ENCODE peak calls at places on chromosomes 2 and 18, in eight cellular contexts. F, S, H, O, E, W, Y and G are unnamed samples.

GRCh38 chr18:58567453-58568196 is 61.3 kb downstream of the ALPK2 start:
- DNase-seq in F (no peak), S (no peak), H (no peak), O (peak), E (peak), W (no peak), Y (peak), G (no peak)

GRCh38 chr2:25698752-25699151 is 25.4 kb upstream of the DTNB start:
- DNase-seq in F (no peak), S (no peak), H (no peak), O (no peak), E (no peak), W (no peak), Y (peak), G (no peak)

GRCh38 chr2:233395687-233396086 is 41.4 kb downstream of the DGKD start:
- DNase-seq in F (no peak), S (no peak), H (no peak), O (no peak), E (no peak), W (no peak), Y (no peak), G (no peak)

GRCh38 chr2:170679607-170680079 is 35.5 kb upstream of the SP5 start:
- DNase-seq in F (no peak), S (no peak), H (no peak), O (no peak), E (no peak), W (no peak), Y (no peak), G (no peak)

GRCh38 chr2:48145845-48146452 is 239.7 kb upstream of the FBXO11 start:
- DNase-seq in F (no peak), S (no peak), H (no peak), O (no peak), E (peak), W (no peak), Y (peak), G (no peak)

GRCh38 chr2:203631068-203631757 is 75.2 kb upstream of the CD28 start:
- DNase-seq in F (no peak), S (no peak), H (no peak), O (no peak), E (no peak), W (no peak), Y (peak), G (no peak)

GRCh38 chr2:27802547-27802946 is 31.0 kb downstream of the MRPL33 start:
- DNase-seq in F (no peak), S (no peak), H (no peak), O (no peak), E (no peak), W (no peak), Y (no peak), G (no peak)

GRCh38 chr2:36376319-36376765 is 20.8 kb downstream of the CRIM1 start:
- DNase-seq in F (no peak), S (peak), H (peak), O (no peak), E (peak), W (peak), Y (peak), G (no peak)

GRCh38 chr18:62829936-62830335 is 114.6 kb downstream of the PHLPP1 start:
- DNase-seq in F (no peak), S (no peak), H (no peak), O (no peak), E (no peak), W (no peak), Y (peak), G (no peak)

GRCh38 chr2:240595381-240596079 is 9.0 kb downstream of the CAPN10 start:
- DNase-seq in F (no peak), S (peak), H (no peak), O (no peak), E (no peak), W (peak), Y (no peak), G (no peak)

GRCh38 chr2:240686460-240686859 is 3.8 kb upstream of the AQP12B start:
- DNase-seq in F (no peak), S (no peak), H (no peak), O (no peak), E (no peak), W (no peak), Y (no peak), G (no peak)

GRCh38 chr2:237859533-237860272 is at the start of gene RAMP1:
- DNase-seq in F (no peak), S (no peak), H (no peak), O (no peak), E (peak), W (no peak), Y (peak), G (no peak)

GRCh38 chr2:156327835-156328401 is 4.6 kb downstream of the NR4A2 start:
- DNase-seq in F (no peak), S (no peak), H (no peak), O (no peak), E (no peak), W (no peak), Y (no peak), G (no peak)

GRCh38 chr18:26729439-26729838 is 136.1 kb downstream of the AQP4 start:
- DNase-seq in F (no peak), S (no peak), H (no peak), O (no peak), E (no peak), W (no peak), Y (no peak), G (no peak)

GRCh38 chr18:14959550-14959949 is 211.6 kb downstream of the ANKRD30B start:
- DNase-seq in F (no peak), S (peak), H (no peak), O (no peak), E (no peak), W (no peak), Y (no peak), G (no peak)

GRCh38 chr2:219875036-219875435 is 247.6 kb downstream of the SLC4A3 start:
- DNase-seq in F (no peak), S (no peak), H (no peak), O (no peak), E (no peak), W (no peak), Y (no peak), G (no peak)

GRCh38 chr2:231184319-231184718 is 14.1 kb upstream of the ARMC9 start:
- DNase-seq in F (no peak), S (no peak), H (no peak), O (no peak), E (no peak), W (no peak), Y (no peak), G (no peak)

GRCh38 chr2:240425236-240425615 is 10.2 kb upstream of the GPC1 start:
- DNase-seq in F (no peak), S (peak), H (no peak), O (no peak), E (peak), W (no peak), Y (no peak), G (no peak)

GRCh38 chr2:727071-727470 is 49.9 kb upstream of the TMEM18 start:
- DNase-seq in F (no peak), S (no peak), H (no peak), O (no peak), E (no peak), W (no peak), Y (no peak), G (no peak)

GRCh38 chr18:7158201-7158600 is 40.6 kb upstream of the LAMA1 start:
- DNase-seq in F (no peak), S (no peak), H (no peak), O (peak), E (peak), W (no peak), Y (peak), G (no peak)

GRCh38 chr2:72138011-72138881 is 9.4 kb downstream of the CYP26B1 start:
- DNase-seq in F (no peak), S (no peak), H (no peak), O (no peak), E (peak), W (peak), Y (no peak), G (no peak)

GRCh38 chr2:29295843-29296242 is 180.6 kb downstream of the CLIP4 start:
- DNase-seq in F (peak), S (no peak), H (no peak), O (peak), E (peak), W (no peak), Y (peak), G (peak)

GRCh38 chr2:131122496-131122895 is 17.4 kb downstream of the PLEKHB2 start:
- DNase-seq in F (no peak), S (no peak), H (no peak), O (no peak), E (no peak), W (no peak), Y (no peak), G (no peak)

GRCh38 chr2:120656273-120656960 is 79.3 kb upstream of the GLI2 start:
- DNase-seq in F (no peak), S (no peak), H (no peak), O (no peak), E (no peak), W (no peak), Y (no peak), G (no peak)

GRCh38 chr2:226932443-226932842 is 96.6 kb downstream of the RHBDD1 start:
- DNase-seq in F (no peak), S (no peak), H (no peak), O (no peak), E (no peak), W (no peak), Y (no peak), G (no peak)

GRCh38 chr18:77107218-77107815 is 25.3 kb downstream of the MBP start:
- DNase-seq in F (no peak), S (no peak), H (no peak), O (no peak), E (no peak), W (no peak), Y (no peak), G (no peak)

GRCh38 chr18:57043241-57043640 is 103.6 kb upstream of the BOD1L2 start:
- DNase-seq in F (no peak), S (no peak), H (no peak), O (no peak), E (no peak), W (no peak), Y (no peak), G (no peak)

GRCh38 chr2:112836695-112837117 is at the start of gene IL1B:
- DNase-seq in F (no peak), S (no peak), H (no peak), O (no peak), E (peak), W (no peak), Y (peak), G (no peak)